ENCODE peak calls at places on chromosomes 4 and X, in eight cellular contexts. V, S, Q, C, O, G, N and A are unnamed samples.

GRCh38 chr4:74490736-74491135 is 45.8 kb downstream of the AREG start:
- DNase-seq in V (no peak), S (no peak), Q (no peak), C (no peak), O (no peak), G (no peak), N (no peak), A (no peak)

GRCh38 chrX:150476183-150476699 is 92.2 kb upstream of the MTM1 start:
- DNase-seq in V (no peak), S (no peak), Q (no peak), C (no peak), O (no peak), G (no peak), N (no peak), A (no peak)

GRCh38 chr4:26372525-26373172 is 51.8 kb downstream of the RBPJ start:
- DNase-seq in V (no peak), S (no peak), Q (peak), C (peak), O (no peak), G (peak), N (peak), A (peak)

GRCh38 chr4:68432320-68432719 is 14.9 kb upstream of the TMPRSS11E start:
- DNase-seq in V (no peak), S (no peak), Q (no peak), C (no peak), O (no peak), G (no peak), N (no peak), A (no peak)

GRCh38 chr4:27010334-27010940 is 149.8 kb downstream of the STIM2 start:
- DNase-seq in V (peak), S (no peak), Q (peak), C (peak), O (peak), G (peak), N (peak), A (peak)

GRCh38 chrX:39174761-39175417 is 373.6 kb downstream of the MID1IP1 start:
- DNase-seq in V (no peak), S (no peak), Q (peak), C (no peak), O (no peak), G (no peak), N (no peak), A (peak)

GRCh38 chrX:52271212-52271611 is 86.5 kb downstream of the MAGED4 start:
- DNase-seq in V (no peak), S (no peak), Q (no peak), C (no peak), O (no peak), G (peak), N (no peak), A (no peak)

GRCh38 chr4:138204507-138204906 is 37.6 kb downstream of the SLC7A11 start:
- DNase-seq in V (no peak), S (no peak), Q (no peak), C (no peak), O (no peak), G (no peak), N (no peak), A (no peak)

GRCh38 chrX:51891821-51892551 is 1.4 kb upstream of the MAGED1 start:
- DNase-seq in V (peak), S (no peak), Q (no peak), C (peak), O (peak), G (peak), N (no peak), A (no peak)

GRCh38 chr4:88937081-88937480 is 119.9 kb downstream of the FAM13A start:
- DNase-seq in V (peak), S (no peak), Q (no peak), C (no peak), O (no peak), G (no peak), N (no peak), A (no peak)

GRCh38 chr4:137065306-137065705 is 467.0 kb downstream of the PCDH18 start:
- DNase-seq in V (no peak), S (no peak), Q (no peak), C (no peak), O (no peak), G (no peak), N (peak), A (no peak)

GRCh38 chrX:30895331-30895730 is 6.3 kb upstream of the TAB3 start:
- DNase-seq in V (no peak), S (no peak), Q (no peak), C (no peak), O (no peak), G (no peak), N (no peak), A (no peak)

GRCh38 chr4:8459867-8460453 is 19.4 kb downstream of the TRMT44 start:
- DNase-seq in V (no peak), S (no peak), Q (no peak), C (no peak), O (no peak), G (no peak), N (no peak), A (no peak)

GRCh38 chrX:69095260-69095659 is 70.0 kb downstream of the PJA1 start:
- DNase-seq in V (no peak), S (no peak), Q (no peak), C (no peak), O (no peak), G (no peak), N (no peak), A (no peak)

GRCh38 chrX:140712413-140713173 is 3.0 kb downstream of the LINC00632 start:
- DNase-seq in V (no peak), S (peak), Q (no peak), C (peak), O (peak), G (peak), N (no peak), A (peak)

GRCh38 chr4:5276475-5277045 is 225.3 kb downstream of the STK32B start:
- DNase-seq in V (no peak), S (no peak), Q (no peak), C (no peak), O (no peak), G (no peak), N (no peak), A (no peak)

GRCh38 chr4:98467627-98468072 is 190.8 kb downstream of the TSPAN5 start:
- DNase-seq in V (peak), S (peak), Q (peak), C (peak), O (peak), G (peak), N (peak), A (peak)

GRCh38 chr4:3880595-3881120 is 114.5 kb downstream of the ADRA2C start:
- DNase-seq in V (no peak), S (peak), Q (peak), C (peak), O (peak), G (peak), N (peak), A (peak)

GRCh38 chrX:149074429-149074828 is 430.7 kb downstream of the IDS start:
- DNase-seq in V (no peak), S (no peak), Q (no peak), C (no peak), O (no peak), G (no peak), N (no peak), A (no peak)

GRCh38 chr4:74317616-74318256 is 9.5 kb downstream of the EPGN start:
- DNase-seq in V (no peak), S (no peak), Q (no peak), C (no peak), O (no peak), G (no peak), N (no peak), A (no peak)

GRCh38 chr4:187357861-187358260 is 634.2 kb upstream of the FAT1 start:
- DNase-seq in V (no peak), S (no peak), Q (no peak), C (no peak), O (no peak), G (no peak), N (no peak), A (no peak)

GRCh38 chrX:2708601-2709200 is 17.6 kb downstream of the CD99 start:
- DNase-seq in V (no peak), S (no peak), Q (no peak), C (no peak), O (no peak), G (no peak), N (no peak), A (peak)

GRCh38 chr4:167218022-167218608 is 16.2 kb downstream of the SPOCK3 start:
- DNase-seq in V (no peak), S (no peak), Q (no peak), C (no peak), O (no peak), G (no peak), N (no peak), A (no peak)

GRCh38 chrX:103733017-103733416 is 22.3 kb downstream of the TMEM31 start:
- DNase-seq in V (no peak), S (no peak), Q (no peak), C (no peak), O (no peak), G (no peak), N (no peak), A (no peak)

GRCh38 chr4:41784191-41784979 is 35.9 kb upstream of the PHOX2B start:
- DNase-seq in V (no peak), S (no peak), Q (no peak), C (no peak), O (no peak), G (no peak), N (no peak), A (no peak)

GRCh38 chr4:79663157-79663556 is 255.1 kb upstream of the GK2 start:
- DNase-seq in V (no peak), S (no peak), Q (no peak), C (no peak), O (no peak), G (no peak), N (no peak), A (no peak)